ENCODE peak calls at places on chromosomes 11 and 22, in seven cellular contexts. U is amygdala; I is stimulated activated naive CD4-positive, alpha-beta T cell; H is ACHN; Q is stimulated activated CD8-positive, alpha-beta memory T cell treated with anti-CD3 and anti-CD28 coated beads, Interleukin-2, amount 100 ng/mL, for 1 hour; G is COR-L47; C is breast epithelium. V is an unnamed sample.

GRCh38 chr22:37556750-37557149 is 3.5 kb upstream of the CDC42EP1 start:
- DNase-seq in U (no peak), I (no peak), H (no peak), Q (no peak), G (no peak), C (no peak), V (no peak)

GRCh38 chr11:84922212-84922805 is 704.8 kb downstream of the DLG2 start:
- DNase-seq in U (no peak), I (no peak), H (no peak), Q (no peak), G (no peak), C (no peak), V (no peak)

GRCh38 chr22:41584881-41585280 is 4.8 kb downstream of the PMM1 start:
- DNase-seq in U (no peak), I (no peak), H (no peak), Q (no peak), G (no peak), C (no peak), V (no peak)

GRCh38 chr11:295351-296205 is 3.7 kb downstream of the IFITM5 start:
- DNase-seq in U (no peak), I (no peak), H (no peak), Q (no peak), G (no peak), C (no peak), V (no peak)

GRCh38 chr11:58527429-58527828 is 19.5 kb upstream of the OR5B21 start:
- DNase-seq in U (no peak), I (no peak), H (no peak), Q (no peak), G (no peak), C (no peak), V (no peak)

GRCh38 chr11:111378773-111379499 is at the start of gene POU2AF1:
- DNase-seq in U (no peak), I (peak; percentile 25), H (no peak), Q (peak; percentile 28), G (no peak), C (no peak), V (no peak)

GRCh38 chr11:134453441-134453840 is 41.4 kb upstream of the B3GAT1 start:
- DNase-seq in U (no peak), I (no peak), H (no peak), Q (no peak), G (no peak), C (no peak), V (no peak)

GRCh38 chr11:132177106-132177505 is 806.7 kb downstream of the NTM start:
- DNase-seq in U (no peak), I (no peak), H (peak; percentile 50), Q (no peak), G (no peak), C (no peak), V (no peak)

GRCh38 chr11:119584193-119585037 is 144.6 kb downstream of the NECTIN1 start:
- DNase-seq in U (peak; percentile 59), I (no peak), H (peak; percentile 72), Q (no peak), G (peak; percentile 73), C (no peak), V (peak; percentile 78)

GRCh38 chr11:46388619-46389449 is 2.7 kb downstream of the CHRM4 start:
- DNase-seq in U (no peak), I (no peak), H (no peak), Q (no peak), G (no peak), C (no peak), V (no peak)

GRCh38 chr11:32881286-32881685 is 11.3 kb upstream of the QSER1 start:
- DNase-seq in U (no peak), I (no peak), H (no peak), Q (no peak), G (no peak), C (no peak), V (no peak)

GRCh38 chr22:41966607-41967240 is 2.5 kb upstream of the SEPTIN3 start:
- DNase-seq in U (no peak), I (no peak), H (peak; percentile 87), Q (no peak), G (peak; percentile 37), C (no peak), V (peak; percentile 5)

GRCh38 chr11:14703731-14704130 is 60.1 kb downstream of the PDE3B start:
- DNase-seq in U (no peak), I (no peak), H (no peak), Q (no peak), G (no peak), C (no peak), V (no peak)

GRCh38 chr11:69949327-69949726 is 128.8 kb upstream of the ANO1 start:
- DNase-seq in U (no peak), I (no peak), H (peak; percentile 56), Q (no peak), G (no peak), C (no peak), V (no peak)